ENCODE peak calls at places on chromosomes 3 and 15, in four cellular contexts. One of them, this sample, is unnamed.

GRCh38 chr3:41881233-41881821 is 80.6 kb downstream of the ULK4 start:
- DNase-seq in mucosa of gallbladder: peak
- DNase-seq in SK-N-DZ: peak
- DNase-seq in C1 segment of cervical spinal cord: no peak
- DNase-seq in this sample: peak

GRCh38 chr3:193996641-193997089 is 139.3 kb upstream of the HES1 start:
- DNase-seq in mucosa of gallbladder: no peak
- DNase-seq in SK-N-DZ: no peak
- DNase-seq in C1 segment of cervical spinal cord: no peak
- DNase-seq in this sample: no peak

GRCh38 chr3:156483961-156484787 is 70.7 kb downstream of the SSR3 start:
- DNase-seq in mucosa of gallbladder: peak
- DNase-seq in C1 segment of cervical spinal cord: no peak
- DNase-seq in SK-N-DZ: no peak
- DNase-seq in this sample: peak

GRCh38 chr3:14884665-14885064 is 62.7 kb upstream of the NR2C2 start:
- DNase-seq in mucosa of gallbladder: no peak
- DNase-seq in C1 segment of cervical spinal cord: no peak
- DNase-seq in SK-N-DZ: no peak
- DNase-seq in this sample: peak

GRCh38 chr3:62968128-62968527 is 92.9 kb upstream of the CADPS start:
- DNase-seq in SK-N-DZ: no peak
- DNase-seq in C1 segment of cervical spinal cord: no peak
- DNase-seq in mucosa of gallbladder: no peak
- DNase-seq in this sample: peak

GRCh38 chr3:183576487-183577107 is 21.1 kb upstream of the KLHL6 start:
- DNase-seq in C1 segment of cervical spinal cord: no peak
- DNase-seq in SK-N-DZ: peak
- DNase-seq in mucosa of gallbladder: no peak
- DNase-seq in this sample: no peak

GRCh38 chr3:109081746-109082510 is 36.0 kb downstream of the MORC1 start:
- DNase-seq in mucosa of gallbladder: peak
- DNase-seq in SK-N-DZ: peak
- DNase-seq in C1 segment of cervical spinal cord: no peak
- DNase-seq in this sample: peak

GRCh38 chr3:27509376-27509775 is 25.2 kb upstream of the SLC4A7 start:
- DNase-seq in mucosa of gallbladder: no peak
- DNase-seq in SK-N-DZ: no peak
- DNase-seq in C1 segment of cervical spinal cord: no peak
- DNase-seq in this sample: no peak

GRCh38 chr3:189267981-189268613 is 96.3 kb downstream of the TPRG1 start:
- DNase-seq in SK-N-DZ: no peak
- DNase-seq in mucosa of gallbladder: no peak
- DNase-seq in C1 segment of cervical spinal cord: no peak
- DNase-seq in this sample: peak

GRCh38 chr3:128336337-128337156 is 130.1 kb downstream of the DNAJB8 start:
- DNase-seq in SK-N-DZ: no peak
- DNase-seq in mucosa of gallbladder: no peak
- DNase-seq in C1 segment of cervical spinal cord: no peak
- DNase-seq in this sample: no peak

GRCh38 chr3:99875925-99876781 is 58.5 kb downstream of the CMSS1 start:
- DNase-seq in C1 segment of cervical spinal cord: peak
- DNase-seq in mucosa of gallbladder: peak
- DNase-seq in SK-N-DZ: peak
- DNase-seq in this sample: no peak

GRCh38 chr3:94414412-94414811 is 351.6 kb downstream of the NSUN3 start:
- DNase-seq in SK-N-DZ: no peak
- DNase-seq in mucosa of gallbladder: no peak
- DNase-seq in C1 segment of cervical spinal cord: no peak
- DNase-seq in this sample: no peak

GRCh38 chr15:62896380-62896866 is 146.1 kb upstream of the TPM1 start:
- DNase-seq in mucosa of gallbladder: no peak
- DNase-seq in C1 segment of cervical spinal cord: no peak
- DNase-seq in SK-N-DZ: no peak
- DNase-seq in this sample: peak

GRCh38 chr3:149541091-149541491 is 66.6 kb downstream of the TM4SF4 start:
- DNase-seq in SK-N-DZ: no peak
- DNase-seq in C1 segment of cervical spinal cord: no peak
- DNase-seq in mucosa of gallbladder: no peak
- DNase-seq in this sample: peak

GRCh38 chr3:63918321-63918720 is 6.1 kb upstream of the SCAANT1 start:
- DNase-seq in SK-N-DZ: no peak
- DNase-seq in C1 segment of cervical spinal cord: no peak
- DNase-seq in mucosa of gallbladder: no peak
- DNase-seq in this sample: no peak

GRCh38 chr3:126751611-126752302 is 47.7 kb downstream of the CHCHD6 start:
- DNase-seq in mucosa of gallbladder: no peak
- DNase-seq in C1 segment of cervical spinal cord: no peak
- DNase-seq in SK-N-DZ: no peak
- DNase-seq in this sample: no peak

This sample was measured in RPMI7951.